ENCODE peak calls at places on chromosomes 3 and 15, in six cellular contexts. N is A549, B is HepG2, A is endothelial cell of umbilical vein, L is K562, W is GM12878. T is an unnamed sample.

GRCh38 chr15:95018888-95019545 is 787.7 kb downstream of the MCTP2 start:
- DNase-seq in N (no peak), B (no peak), A (peak; percentile 86), L (no peak), W (no peak), T (peak; percentile 12)

GRCh38 chr3:9161811-9162210 is 87.6 kb downstream of the SRGAP3 start:
- DNase-seq in N (no peak), B (no peak), A (no peak), L (no peak), W (no peak), T (no peak)

GRCh38 chr3:23496165-23496564 is 293.0 kb downstream of the UBE2E2 start:
- DNase-seq in N (no peak), B (no peak), A (no peak), L (no peak), W (peak; percentile 19), T (no peak)

GRCh38 chr15:95659646-95660045 is 670.9 kb upstream of the NR2F2 start:
- DNase-seq in N (no peak), B (no peak), A (no peak), L (no peak), W (no peak), T (no peak)

GRCh38 chr3:12884790-12885584 is 43.6 kb upstream of the RPL32 start:
- DNase-seq in N (no peak), B (no peak), A (no peak), L (no peak), W (no peak), T (no peak)

GRCh38 chr15:47972738-47973137 is 148.1 kb upstream of the SLC24A5 start:
- DNase-seq in N (no peak), B (no peak), A (no peak), L (no peak), W (no peak), T (no peak)

GRCh38 chr3:20480771-20481170 is 294.8 kb upstream of the SGO1 start:
- DNase-seq in N (no peak), B (no peak), A (peak; percentile 94), L (no peak), W (no peak), T (no peak)

GRCh38 chr3:98070840-98071239 is 16.1 kb upstream of the OR5AC2 start:
- DNase-seq in N (no peak), B (no peak), A (no peak), L (no peak), W (no peak), T (no peak)

GRCh38 chr15:62847900-62848489 is 194.6 kb upstream of the TPM1 start:
- DNase-seq in N (peak; percentile 89), B (peak; percentile 44), A (peak; percentile 65), L (peak; percentile 76), W (no peak), T (peak; percentile 64)

GRCh38 chr3:169966951-169967915 is 626 bp downstream of the SEC62 start:
- DNase-seq in N (peak; percentile 24), B (peak; percentile 6), A (peak; percentile 62), L (no peak), W (no peak), T (peak; percentile 80)

GRCh38 chr3:175777495-175777894 is 918.4 kb downstream of the NAALADL2 start:
- DNase-seq in N (no peak), B (peak; percentile 0), A (peak; percentile 10), L (no peak), W (no peak), T (no peak)

GRCh38 chr3:77039606-77040553 is at the start of gene ROBO2:
- DNase-seq in N (no peak), B (no peak), A (no peak), L (peak; percentile 10), W (no peak), T (no peak)

GRCh38 chr3:18649666-18650363 is 224.7 kb upstream of the SATB1 start:
- DNase-seq in N (no peak), B (no peak), A (no peak), L (no peak), W (peak; percentile 53), T (no peak)

GRCh38 chr3:139020036-139020867 is 474 bp downstream of the PRR23B start:
- DNase-seq in N (no peak), B (no peak), A (no peak), L (no peak), W (no peak), T (no peak)

GRCh38 chr3:66822059-66823009 is 175.8 kb upstream of the KBTBD8 start:
- DNase-seq in N (peak; percentile 60), B (peak; percentile 49), A (peak; percentile 74), L (peak; percentile 68), W (peak; percentile 9), T (peak; percentile 59)

GRCh38 chr3:142987707-142988106 is 13.7 kb upstream of the U2SURP start:
- DNase-seq in N (no peak), B (no peak), A (no peak), L (no peak), W (no peak), T (no peak)

GRCh38 chr3:158685151-158685550 is 12.7 kb upstream of the LXN start:
- DNase-seq in N (no peak), B (no peak), A (peak; percentile 77), L (no peak), W (no peak), T (no peak)

GRCh38 chr3:94716326-94717018 is 653.6 kb downstream of the NSUN3 start:
- DNase-seq in N (peak; percentile 22), B (peak; percentile 24), A (no peak), L (no peak), W (no peak), T (no peak)

GRCh38 chr15:37061996-37062395 is 38.4 kb downstream of the MEIS2 start:
- DNase-seq in N (no peak), B (no peak), A (no peak), L (no peak), W (no peak), T (no peak)

GRCh38 chr15:73598540-73599195 is 34.5 kb downstream of the NPTN start:
- DNase-seq in N (no peak), B (no peak), A (no peak), L (no peak), W (no peak), T (no peak)

GRCh38 chr15:65867244-65867643 is 2.0 kb upstream of the RAB11A start:
- DNase-seq in N (no peak), B (no peak), A (no peak), L (no peak), W (no peak), T (no peak)

GRCh38 chr3:172065967-172066762 is 26.8 kb downstream of the FNDC3B start:
- DNase-seq in N (peak; percentile 70), B (peak; percentile 81), A (peak; percentile 85), L (no peak), W (peak; percentile 21), T (peak; percentile 36)

GRCh38 chr3:101243285-101244211 is 76.8 kb downstream of the IMPG2 start:
- DNase-seq in N (no peak), B (no peak), A (no peak), L (no peak), W (no peak), T (no peak)

GRCh38 chr3:16486951-16487480 is 26.5 kb downstream of the RFTN1 start:
- DNase-seq in N (no peak), B (no peak), A (no peak), L (no peak), W (no peak), T (no peak)

GRCh38 chr15:98690272-98690671 is 41.9 kb downstream of the IGF1R start:
- DNase-seq in N (no peak), B (no peak), A (no peak), L (no peak), W (no peak), T (no peak)

DNA sequence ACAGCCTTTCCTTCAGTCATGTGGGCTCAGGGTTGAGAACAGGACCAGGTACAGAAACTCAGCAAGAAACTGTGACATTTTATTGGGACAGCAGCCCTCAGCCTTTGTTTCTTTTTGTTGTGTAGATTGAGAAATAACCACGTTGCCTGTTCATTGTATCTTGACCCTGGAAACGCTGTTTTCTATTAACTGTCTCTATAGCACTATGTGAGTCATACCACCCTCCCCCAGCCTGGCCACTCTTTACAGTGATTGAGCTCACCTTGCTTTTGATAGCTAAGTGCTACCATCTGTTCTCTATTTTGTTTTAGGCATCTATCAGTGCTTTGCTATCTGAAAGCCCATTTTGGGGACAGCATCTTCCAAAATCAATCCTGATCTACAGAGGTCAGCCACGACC is 127.9 kb downstream of the CD47 start:
- DNase-seq in N (peak; percentile 35), B (no peak), A (peak; percentile 47), L (no peak), W (no peak), T (no peak)
- TF ChIP-seq MYC in N (no peak), B (no peak), A (no peak), L (no peak), W (no peak), T (no peak)

DNA sequence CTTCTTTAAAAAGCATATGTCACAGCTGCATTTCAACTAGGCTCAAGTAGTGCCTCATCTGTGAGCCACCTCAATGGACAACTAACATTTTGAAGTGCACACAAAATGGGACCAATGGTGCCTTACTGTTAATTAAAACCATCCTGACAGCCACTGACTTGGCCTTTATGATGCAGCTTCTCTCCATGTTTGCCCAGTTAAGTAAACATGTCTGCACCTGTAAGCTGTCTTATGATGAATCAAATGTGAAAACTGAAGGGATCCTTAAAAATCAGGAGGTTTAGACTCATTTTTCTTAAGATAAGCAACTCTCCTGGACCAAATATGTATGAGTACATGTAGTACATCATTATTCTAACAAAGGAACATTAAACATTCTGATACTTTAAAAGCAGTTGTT is 861.6 kb downstream of the ROBO1 start:
- DNase-seq in N (no peak), B (no peak), A (no peak), L (no peak), W (no peak), T (no peak)
- TF ChIP-seq MYC in N (no peak), B (no peak), A (no peak), L (no peak), W (no peak), T (no peak)

GRCh38 chr15:51424780-51425179 is 83.3 kb downstream of the GLDN start:
- DNase-seq in N (no peak), B (no peak), A (peak; percentile 8), L (no peak), W (no peak), T (no peak)

DNA sequence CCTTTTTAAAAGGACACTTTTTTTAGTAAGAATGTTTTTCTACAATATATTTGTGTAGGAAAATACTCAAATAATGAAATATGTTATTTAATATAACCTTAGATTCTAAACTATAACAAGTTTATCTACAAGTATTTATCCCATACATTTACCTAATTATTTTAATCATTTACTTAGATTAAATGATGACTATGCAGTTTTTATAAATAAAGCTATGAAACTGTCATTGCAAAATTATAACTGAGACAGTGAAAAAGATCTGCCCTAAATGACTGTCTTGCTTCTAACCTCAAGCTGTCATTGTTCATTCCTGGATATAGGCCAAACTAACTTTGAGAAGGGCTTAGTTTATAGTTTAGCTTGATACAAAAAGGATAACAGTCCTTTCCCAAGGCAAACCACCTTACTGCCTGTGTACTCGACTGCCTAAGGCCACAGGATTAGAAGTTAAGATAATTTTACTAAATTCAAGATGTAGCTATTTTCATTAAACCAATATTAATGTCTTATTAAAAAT is 84.1 kb downstream of the GLDN start:
- DNase-seq in N (no peak), B (no peak), A (peak; percentile 5), L (no peak), W (no peak), T (no peak)
- TF ChIP-seq MYC in N (no peak), B (no peak), A (no peak), L (no peak), W (no peak), T (no peak)

DNA sequence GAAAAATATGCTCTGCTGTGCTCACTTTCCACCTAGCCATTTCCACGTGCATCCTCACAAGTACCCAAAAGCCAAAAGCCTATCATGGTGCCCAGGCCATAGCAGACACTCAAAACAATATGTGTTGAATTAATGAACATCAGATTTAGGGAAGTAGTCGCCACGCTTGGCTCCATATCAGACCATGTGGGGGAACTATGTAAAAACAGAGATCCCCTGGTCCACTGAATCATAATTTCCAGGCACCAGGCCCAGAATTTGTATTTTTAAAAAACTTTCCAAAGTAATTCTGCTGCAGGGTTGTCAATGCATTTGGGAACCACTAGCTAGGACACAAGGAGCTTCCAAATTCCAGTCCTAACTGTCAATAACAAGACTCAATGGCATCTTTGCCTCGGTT is 77.3 kb downstream of the CNTN3 start:
- DNase-seq in N (no peak), B (no peak), A (no peak), L (no peak), W (no peak), T (no peak)
- TF ChIP-seq MYC in N (no peak), B (no peak), A (no peak), L (no peak), W (no peak), T (no peak)

T was measured in NB4.